ENCODE peak calls at places on chromosomes 2 and 18, in six cellular contexts. G, C, S, P, D and F are unnamed samples.

GRCh38 chr2:176138526-176139169 is 9.1 kb downstream of the HOXD8 start:
- DNase-seq in G (no peak), C (no peak), S (no peak), P (no peak), D (no peak), F (no peak)

GRCh38 chr2:10325278-10326145 is 22.8 kb downstream of the HPCAL1 start:
- DNase-seq in G (no peak), C (peak), S (peak), P (no peak), D (no peak), F (no peak)

GRCh38 chr2:62711832-62712494 is 6.5 kb downstream of the EHBP1 start:
- DNase-seq in G (no peak), C (no peak), S (no peak), P (no peak), D (no peak), F (no peak)

GRCh38 chr2:56448999-56449431 is 265.2 kb downstream of the CCDC85A start:
- DNase-seq in G (no peak), C (no peak), S (peak), P (no peak), D (peak), F (peak)

GRCh38 chr2:24540011-24540477 is 49.0 kb downstream of the NCOA1 start:
- DNase-seq in G (no peak), C (no peak), S (no peak), P (no peak), D (no peak), F (no peak)

GRCh38 chr2:197176457-197176964 is 134.1 kb downstream of the ANKRD44 start:
- DNase-seq in G (no peak), C (no peak), S (no peak), P (no peak), D (no peak), F (no peak)

GRCh38 chr2:74571058-74571457 is 16.5 kb downstream of the DOK1 start:
- DNase-seq in G (no peak), C (peak), S (no peak), P (no peak), D (no peak), F (no peak)

GRCh38 chr2:238379096-238379810 is 47.5 kb upstream of the ASB1 start:
- DNase-seq in G (no peak), C (no peak), S (peak), P (peak), D (no peak), F (no peak)

GRCh38 chr2:234703258-234703657 is 206.4 kb upstream of the ARL4C start:
- DNase-seq in G (no peak), C (no peak), S (no peak), P (no peak), D (no peak), F (no peak)

GRCh38 chr2:200797242-200797770 is 14.4 kb upstream of the BZW1 start:
- DNase-seq in G (no peak), C (no peak), S (peak), P (no peak), D (no peak), F (no peak)

GRCh38 chr2:70070557-70071268 is 16.6 kb upstream of the PCBP1 start:
- DNase-seq in G (no peak), C (peak), S (peak), P (peak), D (peak), F (peak)

GRCh38 chr2:215793747-215794595 is 219.4 kb downstream of the MREG start:
- DNase-seq in G (peak), C (no peak), S (no peak), P (peak), D (no peak), F (no peak)

GRCh38 chr18:36214811-36215210 is 27.5 kb downstream of the MOCOS start:
- DNase-seq in G (no peak), C (no peak), S (no peak), P (no peak), D (no peak), F (no peak)

GRCh38 chr18:55927831-55928230 is 339.8 kb upstream of the TCF4 start:
- DNase-seq in G (no peak), C (no peak), S (no peak), P (peak), D (no peak), F (no peak)

GRCh38 chr2:219362524-219363164 is 25.1 kb downstream of the DNPEP start:
- DNase-seq in G (no peak), C (no peak), S (peak), P (peak), D (no peak), F (no peak)